ENCODE peak calls at places on chromosomes 4 and X, in seven cellular contexts. One of them, this sample, is unnamed.

GRCh38 chrX:15511563-15511962 is 11.0 kb downstream of the BMX start:
- DNase-seq in NCI-H748 treated with DMSO at 0.1 percent for 48 hours: no peak
- DNase-seq in iPS DF 19.7: no peak
- DNase-seq in amniotic stem cell: no peak
- DNase-seq in stimulated activated CD8-positive, alpha-beta memory T cell treated with anti-CD3 and anti-CD28 coated beads, Interleukin-12 subunit alpha, Interleukin-12 subunit beta, amount 100 ng/mL, for 4 hours: no peak
- DNase-seq in mesothelial cell of epicardium: no peak
- DNase-seq in head of caudate nucleus: peak
- DNase-seq in this sample: no peak

GRCh38 chr4:37760840-37761239 is 65.6 kb upstream of the PGM2 start:
- DNase-seq in iPS DF 19.7: no peak
- DNase-seq in NCI-H748 treated with DMSO at 0.1 percent for 48 hours: no peak
- DNase-seq in head of caudate nucleus: no peak
- DNase-seq in stimulated activated CD8-positive, alpha-beta memory T cell treated with anti-CD3 and anti-CD28 coated beads, Interleukin-12 subunit alpha, Interleukin-12 subunit beta, amount 100 ng/mL, for 4 hours: no peak
- DNase-seq in mesothelial cell of epicardium: no peak
- DNase-seq in amniotic stem cell: no peak
- DNase-seq in this sample: no peak

GRCh38 chrX:49876750-49877149 is 2.5 kb upstream of the USP27X start:
- DNase-seq in mesothelial cell of epicardium: no peak
- DNase-seq in head of caudate nucleus: peak
- DNase-seq in stimulated activated CD8-positive, alpha-beta memory T cell treated with anti-CD3 and anti-CD28 coated beads, Interleukin-12 subunit alpha, Interleukin-12 subunit beta, amount 100 ng/mL, for 4 hours: no peak
- DNase-seq in iPS DF 19.7: no peak
- DNase-seq in amniotic stem cell: peak
- DNase-seq in NCI-H748 treated with DMSO at 0.1 percent for 48 hours: peak
- DNase-seq in this sample: no peak

GRCh38 chrX:124435616-124436015 is 89.3 kb downstream of the SH2D1A start:
- DNase-seq in stimulated activated CD8-positive, alpha-beta memory T cell treated with anti-CD3 and anti-CD28 coated beads, Interleukin-12 subunit alpha, Interleukin-12 subunit beta, amount 100 ng/mL, for 4 hours: no peak
- DNase-seq in head of caudate nucleus: no peak
- DNase-seq in mesothelial cell of epicardium: no peak
- DNase-seq in iPS DF 19.7: no peak
- DNase-seq in amniotic stem cell: no peak
- DNase-seq in NCI-H748 treated with DMSO at 0.1 percent for 48 hours: no peak
- DNase-seq in this sample: peak

GRCh38 chrX:34341258-34341657 is 209.1 kb upstream of the FAM47A start:
- DNase-seq in iPS DF 19.7: no peak
- DNase-seq in stimulated activated CD8-positive, alpha-beta memory T cell treated with anti-CD3 and anti-CD28 coated beads, Interleukin-12 subunit alpha, Interleukin-12 subunit beta, amount 100 ng/mL, for 4 hours: no peak
- DNase-seq in head of caudate nucleus: no peak
- DNase-seq in amniotic stem cell: no peak
- DNase-seq in NCI-H748 treated with DMSO at 0.1 percent for 48 hours: peak
- DNase-seq in mesothelial cell of epicardium: no peak
- DNase-seq in this sample: no peak

GRCh38 chr4:83387922-83388676 is 53.5 kb upstream of the HPSE start:
- DNase-seq in NCI-H748 treated with DMSO at 0.1 percent for 48 hours: no peak
- DNase-seq in head of caudate nucleus: no peak
- DNase-seq in iPS DF 19.7: no peak
- DNase-seq in stimulated activated CD8-positive, alpha-beta memory T cell treated with anti-CD3 and anti-CD28 coated beads, Interleukin-12 subunit alpha, Interleukin-12 subunit beta, amount 100 ng/mL, for 4 hours: no peak
- DNase-seq in mesothelial cell of epicardium: no peak
- DNase-seq in amniotic stem cell: no peak
- DNase-seq in this sample: no peak

GRCh38 chr4:145909331-145909730 is 29.3 kb downstream of the ZNF827 start:
- DNase-seq in stimulated activated CD8-positive, alpha-beta memory T cell treated with anti-CD3 and anti-CD28 coated beads, Interleukin-12 subunit alpha, Interleukin-12 subunit beta, amount 100 ng/mL, for 4 hours: no peak
- DNase-seq in head of caudate nucleus: peak
- DNase-seq in amniotic stem cell: no peak
- DNase-seq in iPS DF 19.7: peak
- DNase-seq in mesothelial cell of epicardium: no peak
- DNase-seq in NCI-H748 treated with DMSO at 0.1 percent for 48 hours: no peak
- DNase-seq in this sample: peak

GRCh38 chr4:166274136-166274761 is 401.2 kb downstream of the TLL1 start:
- DNase-seq in mesothelial cell of epicardium: no peak
- DNase-seq in iPS DF 19.7: no peak
- DNase-seq in NCI-H748 treated with DMSO at 0.1 percent for 48 hours: no peak
- DNase-seq in head of caudate nucleus: no peak
- DNase-seq in amniotic stem cell: no peak
- DNase-seq in stimulated activated CD8-positive, alpha-beta memory T cell treated with anti-CD3 and anti-CD28 coated beads, Interleukin-12 subunit alpha, Interleukin-12 subunit beta, amount 100 ng/mL, for 4 hours: no peak
- DNase-seq in this sample: no peak

GRCh38 chr4:74934016-74934821 is 1.3 kb downstream of the PARM1 start:
- DNase-seq in head of caudate nucleus: peak
- DNase-seq in iPS DF 19.7: no peak
- DNase-seq in amniotic stem cell: no peak
- DNase-seq in stimulated activated CD8-positive, alpha-beta memory T cell treated with anti-CD3 and anti-CD28 coated beads, Interleukin-12 subunit alpha, Interleukin-12 subunit beta, amount 100 ng/mL, for 4 hours: no peak
- DNase-seq in NCI-H748 treated with DMSO at 0.1 percent for 48 hours: peak
- DNase-seq in mesothelial cell of epicardium: no peak
- DNase-seq in this sample: peak

GRCh38 chr4:79181190-79181589 is 144.7 kb downstream of the NAA11 start:
- DNase-seq in NCI-H748 treated with DMSO at 0.1 percent for 48 hours: no peak
- DNase-seq in head of caudate nucleus: no peak
- DNase-seq in amniotic stem cell: no peak
- DNase-seq in mesothelial cell of epicardium: no peak
- DNase-seq in stimulated activated CD8-positive, alpha-beta memory T cell treated with anti-CD3 and anti-CD28 coated beads, Interleukin-12 subunit alpha, Interleukin-12 subunit beta, amount 100 ng/mL, for 4 hours: no peak
- DNase-seq in iPS DF 19.7: no peak
- DNase-seq in this sample: no peak

GRCh38 chrX:70476934-70477733 is 32.5 kb downstream of the DLG3 start:
- DNase-seq in head of caudate nucleus: no peak
- DNase-seq in stimulated activated CD8-positive, alpha-beta memory T cell treated with anti-CD3 and anti-CD28 coated beads, Interleukin-12 subunit alpha, Interleukin-12 subunit beta, amount 100 ng/mL, for 4 hours: no peak
- DNase-seq in amniotic stem cell: peak
- DNase-seq in NCI-H748 treated with DMSO at 0.1 percent for 48 hours: peak
- DNase-seq in iPS DF 19.7: no peak
- DNase-seq in mesothelial cell of epicardium: no peak
- DNase-seq in this sample: peak

GRCh38 chr4:5341151-5341925 is 290.1 kb downstream of the STK32B start:
- DNase-seq in mesothelial cell of epicardium: no peak
- DNase-seq in iPS DF 19.7: no peak
- DNase-seq in amniotic stem cell: no peak
- DNase-seq in head of caudate nucleus: no peak
- DNase-seq in NCI-H748 treated with DMSO at 0.1 percent for 48 hours: no peak
- DNase-seq in stimulated activated CD8-positive, alpha-beta memory T cell treated with anti-CD3 and anti-CD28 coated beads, Interleukin-12 subunit alpha, Interleukin-12 subunit beta, amount 100 ng/mL, for 4 hours: no peak
- DNase-seq in this sample: no peak

GRCh38 chr4:168744021-168744420 is 247.2 kb downstream of the PALLD start:
- DNase-seq in head of caudate nucleus: no peak
- DNase-seq in iPS DF 19.7: no peak
- DNase-seq in NCI-H748 treated with DMSO at 0.1 percent for 48 hours: no peak
- DNase-seq in amniotic stem cell: no peak
- DNase-seq in mesothelial cell of epicardium: no peak
- DNase-seq in stimulated activated CD8-positive, alpha-beta memory T cell treated with anti-CD3 and anti-CD28 coated beads, Interleukin-12 subunit alpha, Interleukin-12 subunit beta, amount 100 ng/mL, for 4 hours: no peak
- DNase-seq in this sample: no peak

GRCh38 chr4:143555676-143556075 is 42.2 kb downstream of the SMARCA5 start:
- DNase-seq in NCI-H748 treated with DMSO at 0.1 percent for 48 hours: no peak
- DNase-seq in stimulated activated CD8-positive, alpha-beta memory T cell treated with anti-CD3 and anti-CD28 coated beads, Interleukin-12 subunit alpha, Interleukin-12 subunit beta, amount 100 ng/mL, for 4 hours: no peak
- DNase-seq in head of caudate nucleus: no peak
- DNase-seq in amniotic stem cell: no peak
- DNase-seq in iPS DF 19.7: no peak
- DNase-seq in mesothelial cell of epicardium: no peak
- DNase-seq in this sample: no peak

GRCh38 chr4:57068237-57068981 is 41.8 kb downstream of the IGFBP7 start:
- DNase-seq in stimulated activated CD8-positive, alpha-beta memory T cell treated with anti-CD3 and anti-CD28 coated beads, Interleukin-12 subunit alpha, Interleukin-12 subunit beta, amount 100 ng/mL, for 4 hours: no peak
- DNase-seq in NCI-H748 treated with DMSO at 0.1 percent for 48 hours: no peak
- DNase-seq in iPS DF 19.7: no peak
- DNase-seq in head of caudate nucleus: no peak
- DNase-seq in mesothelial cell of epicardium: no peak
- DNase-seq in amniotic stem cell: no peak
- DNase-seq in this sample: no peak

GRCh38 chr4:73693816-73694215 is 46.6 kb upstream of the CXCL8 start:
- DNase-seq in iPS DF 19.7: no peak
- DNase-seq in amniotic stem cell: no peak
- DNase-seq in NCI-H748 treated with DMSO at 0.1 percent for 48 hours: no peak
- DNase-seq in stimulated activated CD8-positive, alpha-beta memory T cell treated with anti-CD3 and anti-CD28 coated beads, Interleukin-12 subunit alpha, Interleukin-12 subunit beta, amount 100 ng/mL, for 4 hours: no peak
- DNase-seq in head of caudate nucleus: no peak
- DNase-seq in mesothelial cell of epicardium: no peak
- DNase-seq in this sample: no peak

GRCh38 chrX:21837056-21837455 is 2.4 kb upstream of the MBTPS2 start:
- DNase-seq in mesothelial cell of epicardium: no peak
- DNase-seq in amniotic stem cell: no peak
- DNase-seq in stimulated activated CD8-positive, alpha-beta memory T cell treated with anti-CD3 and anti-CD28 coated beads, Interleukin-12 subunit alpha, Interleukin-12 subunit beta, amount 100 ng/mL, for 4 hours: no peak
- DNase-seq in iPS DF 19.7: no peak
- DNase-seq in head of caudate nucleus: peak
- DNase-seq in NCI-H748 treated with DMSO at 0.1 percent for 48 hours: no peak
- DNase-seq in this sample: no peak

GRCh38 chr4:83993774-83994173 is 457.9 kb downstream of the GPAT3 start:
- DNase-seq in NCI-H748 treated with DMSO at 0.1 percent for 48 hours: no peak
- DNase-seq in amniotic stem cell: no peak
- DNase-seq in mesothelial cell of epicardium: no peak
- DNase-seq in stimulated activated CD8-positive, alpha-beta memory T cell treated with anti-CD3 and anti-CD28 coated beads, Interleukin-12 subunit alpha, Interleukin-12 subunit beta, amount 100 ng/mL, for 4 hours: no peak
- DNase-seq in iPS DF 19.7: no peak
- DNase-seq in head of caudate nucleus: no peak
- DNase-seq in this sample: no peak

GRCh38 chr4:48081196-48081595 is 52.9 kb downstream of the TXK start:
- DNase-seq in NCI-H748 treated with DMSO at 0.1 percent for 48 hours: no peak
- DNase-seq in stimulated activated CD8-positive, alpha-beta memory T cell treated with anti-CD3 and anti-CD28 coated beads, Interleukin-12 subunit alpha, Interleukin-12 subunit beta, amount 100 ng/mL, for 4 hours: no peak
- DNase-seq in mesothelial cell of epicardium: no peak
- DNase-seq in amniotic stem cell: no peak
- DNase-seq in head of caudate nucleus: no peak
- DNase-seq in iPS DF 19.7: no peak
- DNase-seq in this sample: no peak

GRCh38 chr4:17550549-17550948 is 26.4 kb upstream of the LAP3 start:
- DNase-seq in amniotic stem cell: no peak
- DNase-seq in NCI-H748 treated with DMSO at 0.1 percent for 48 hours: no peak
- DNase-seq in mesothelial cell of epicardium: no peak
- DNase-seq in head of caudate nucleus: no peak
- DNase-seq in stimulated activated CD8-positive, alpha-beta memory T cell treated with anti-CD3 and anti-CD28 coated beads, Interleukin-12 subunit alpha, Interleukin-12 subunit beta, amount 100 ng/mL, for 4 hours: no peak
- DNase-seq in iPS DF 19.7: no peak
- DNase-seq in this sample: no peak

GRCh38 chr4:4456816-4457578 is 70.1 kb downstream of the NSG1 start:
- DNase-seq in head of caudate nucleus: no peak
- DNase-seq in stimulated activated CD8-positive, alpha-beta memory T cell treated with anti-CD3 and anti-CD28 coated beads, Interleukin-12 subunit alpha, Interleukin-12 subunit beta, amount 100 ng/mL, for 4 hours: no peak
- DNase-seq in mesothelial cell of epicardium: no peak
- DNase-seq in iPS DF 19.7: no peak
- DNase-seq in amniotic stem cell: no peak
- DNase-seq in NCI-H748 treated with DMSO at 0.1 percent for 48 hours: no peak
- DNase-seq in this sample: no peak

GRCh38 chr4:122765702-122766352 is 33.3 kb downstream of the BBS12 start:
- DNase-seq in head of caudate nucleus: no peak
- DNase-seq in mesothelial cell of epicardium: no peak
- DNase-seq in stimulated activated CD8-positive, alpha-beta memory T cell treated with anti-CD3 and anti-CD28 coated beads, Interleukin-12 subunit alpha, Interleukin-12 subunit beta, amount 100 ng/mL, for 4 hours: no peak
- DNase-seq in NCI-H748 treated with DMSO at 0.1 percent for 48 hours: no peak
- DNase-seq in iPS DF 19.7: no peak
- DNase-seq in amniotic stem cell: peak
- DNase-seq in this sample: no peak

GRCh38 chr4:156888762-156889161 is 82.8 kb downstream of the PDGFC start:
- DNase-seq in stimulated activated CD8-positive, alpha-beta memory T cell treated with anti-CD3 and anti-CD28 coated beads, Interleukin-12 subunit alpha, Interleukin-12 subunit beta, amount 100 ng/mL, for 4 hours: no peak
- DNase-seq in mesothelial cell of epicardium: no peak
- DNase-seq in amniotic stem cell: no peak
- DNase-seq in iPS DF 19.7: no peak
- DNase-seq in NCI-H748 treated with DMSO at 0.1 percent for 48 hours: no peak
- DNase-seq in head of caudate nucleus: no peak
- DNase-seq in this sample: no peak

GRCh38 chrX:1899841-1900240 is 285.0 kb downstream of the ASMT start:
- DNase-seq in stimulated activated CD8-positive, alpha-beta memory T cell treated with anti-CD3 and anti-CD28 coated beads, Interleukin-12 subunit alpha, Interleukin-12 subunit beta, amount 100 ng/mL, for 4 hours: no peak
- DNase-seq in NCI-H748 treated with DMSO at 0.1 percent for 48 hours: no peak
- DNase-seq in mesothelial cell of epicardium: no peak
- DNase-seq in amniotic stem cell: no peak
- DNase-seq in iPS DF 19.7: no peak
- DNase-seq in head of caudate nucleus: no peak
- DNase-seq in this sample: no peak

GRCh38 chr4:2275546-2276251 is 13.8 kb upstream of the MXD4 start:
- DNase-seq in head of caudate nucleus: no peak
- DNase-seq in amniotic stem cell: no peak
- DNase-seq in iPS DF 19.7: no peak
- DNase-seq in NCI-H748 treated with DMSO at 0.1 percent for 48 hours: no peak
- DNase-seq in mesothelial cell of epicardium: no peak
- DNase-seq in stimulated activated CD8-positive, alpha-beta memory T cell treated with anti-CD3 and anti-CD28 coated beads, Interleukin-12 subunit alpha, Interleukin-12 subunit beta, amount 100 ng/mL, for 4 hours: no peak
- DNase-seq in this sample: no peak

GRCh38 chrX:150683536-150684146 is 9.6 kb upstream of the MTMR1 start:
- DNase-seq in NCI-H748 treated with DMSO at 0.1 percent for 48 hours: peak
- DNase-seq in mesothelial cell of epicardium: no peak
- DNase-seq in head of caudate nucleus: no peak
- DNase-seq in iPS DF 19.7: no peak
- DNase-seq in amniotic stem cell: no peak
- DNase-seq in stimulated activated CD8-positive, alpha-beta memory T cell treated with anti-CD3 and anti-CD28 coated beads, Interleukin-12 subunit alpha, Interleukin-12 subunit beta, amount 100 ng/mL, for 4 hours: no peak
- DNase-seq in this sample: no peak

GRCh38 chrX:143580266-143580665 is 55.6 kb downstream of the SLITRK4 start:
- DNase-seq in NCI-H748 treated with DMSO at 0.1 percent for 48 hours: no peak
- DNase-seq in iPS DF 19.7: no peak
- DNase-seq in stimulated activated CD8-positive, alpha-beta memory T cell treated with anti-CD3 and anti-CD28 coated beads, Interleukin-12 subunit alpha, Interleukin-12 subunit beta, amount 100 ng/mL, for 4 hours: no peak
- DNase-seq in amniotic stem cell: no peak
- DNase-seq in mesothelial cell of epicardium: no peak
- DNase-seq in head of caudate nucleus: no peak
- DNase-seq in this sample: no peak

GRCh38 chr4:176437756-176438155 is 118.0 kb downstream of the SPCS3 start:
- DNase-seq in head of caudate nucleus: no peak
- DNase-seq in NCI-H748 treated with DMSO at 0.1 percent for 48 hours: no peak
- DNase-seq in amniotic stem cell: no peak
- DNase-seq in mesothelial cell of epicardium: no peak
- DNase-seq in iPS DF 19.7: no peak
- DNase-seq in stimulated activated CD8-positive, alpha-beta memory T cell treated with anti-CD3 and anti-CD28 coated beads, Interleukin-12 subunit alpha, Interleukin-12 subunit beta, amount 100 ng/mL, for 4 hours: no peak
- DNase-seq in this sample: no peak

GRCh38 chrX:107429090-107429489 is 20.4 kb upstream of the FRMPD3 start:
- DNase-seq in NCI-H748 treated with DMSO at 0.1 percent for 48 hours: peak
- DNase-seq in iPS DF 19.7: no peak
- DNase-seq in head of caudate nucleus: no peak
- DNase-seq in amniotic stem cell: no peak
- DNase-seq in mesothelial cell of epicardium: no peak
- DNase-seq in stimulated activated CD8-positive, alpha-beta memory T cell treated with anti-CD3 and anti-CD28 coated beads, Interleukin-12 subunit alpha, Interleukin-12 subunit beta, amount 100 ng/mL, for 4 hours: no peak
- DNase-seq in this sample: no peak

GRCh38 chrX:41475611-41476241 is 28.6 kb downstream of the NYX start:
- DNase-seq in iPS DF 19.7: peak
- DNase-seq in NCI-H748 treated with DMSO at 0.1 percent for 48 hours: peak
- DNase-seq in head of caudate nucleus: no peak
- DNase-seq in amniotic stem cell: no peak
- DNase-seq in stimulated activated CD8-positive, alpha-beta memory T cell treated with anti-CD3 and anti-CD28 coated beads, Interleukin-12 subunit alpha, Interleukin-12 subunit beta, amount 100 ng/mL, for 4 hours: no peak
- DNase-seq in mesothelial cell of epicardium: no peak
- DNase-seq in this sample: no peak

GRCh38 chrX:6151971-6152370 is 76.7 kb downstream of the NLGN4X start:
- DNase-seq in stimulated activated CD8-positive, alpha-beta memory T cell treated with anti-CD3 and anti-CD28 coated beads, Interleukin-12 subunit alpha, Interleukin-12 subunit beta, amount 100 ng/mL, for 4 hours: no peak
- DNase-seq in mesothelial cell of epicardium: no peak
- DNase-seq in head of caudate nucleus: no peak
- DNase-seq in NCI-H748 treated with DMSO at 0.1 percent for 48 hours: no peak
- DNase-seq in iPS DF 19.7: no peak
- DNase-seq in amniotic stem cell: no peak
- DNase-seq in this sample: no peak

GRCh38 chr4:122552898-122553297 is 68.0 kb downstream of the IL21 start:
- DNase-seq in head of caudate nucleus: no peak
- DNase-seq in iPS DF 19.7: no peak
- DNase-seq in NCI-H748 treated with DMSO at 0.1 percent for 48 hours: no peak
- DNase-seq in mesothelial cell of epicardium: no peak
- DNase-seq in amniotic stem cell: no peak
- DNase-seq in stimulated activated CD8-positive, alpha-beta memory T cell treated with anti-CD3 and anti-CD28 coated beads, Interleukin-12 subunit alpha, Interleukin-12 subunit beta, amount 100 ng/mL, for 4 hours: no peak
- DNase-seq in this sample: no peak

GRCh38 chrX:63784902-63785692 is at the start of gene ARHGEF9:
- DNase-seq in amniotic stem cell: no peak
- DNase-seq in stimulated activated CD8-positive, alpha-beta memory T cell treated with anti-CD3 and anti-CD28 coated beads, Interleukin-12 subunit alpha, Interleukin-12 subunit beta, amount 100 ng/mL, for 4 hours: no peak
- DNase-seq in iPS DF 19.7: peak
- DNase-seq in mesothelial cell of epicardium: peak
- DNase-seq in NCI-H748 treated with DMSO at 0.1 percent for 48 hours: no peak
- DNase-seq in head of caudate nucleus: peak
- DNase-seq in this sample: no peak

GRCh38 chr4:67198757-67199156 is 346.5 kb downstream of the CENPC start:
- DNase-seq in stimulated activated CD8-positive, alpha-beta memory T cell treated with anti-CD3 and anti-CD28 coated beads, Interleukin-12 subunit alpha, Interleukin-12 subunit beta, amount 100 ng/mL, for 4 hours: no peak
- DNase-seq in head of caudate nucleus: no peak
- DNase-seq in mesothelial cell of epicardium: no peak
- DNase-seq in iPS DF 19.7: peak
- DNase-seq in amniotic stem cell: peak
- DNase-seq in NCI-H748 treated with DMSO at 0.1 percent for 48 hours: no peak
- DNase-seq in this sample: peak

GRCh38 chr4:40316333-40316781 is 18.8 kb upstream of the CHRNA9 start:
- DNase-seq in NCI-H748 treated with DMSO at 0.1 percent for 48 hours: no peak
- DNase-seq in amniotic stem cell: no peak
- DNase-seq in head of caudate nucleus: peak
- DNase-seq in stimulated activated CD8-positive, alpha-beta memory T cell treated with anti-CD3 and anti-CD28 coated beads, Interleukin-12 subunit alpha, Interleukin-12 subunit beta, amount 100 ng/mL, for 4 hours: no peak
- DNase-seq in iPS DF 19.7: no peak
- DNase-seq in mesothelial cell of epicardium: no peak
- DNase-seq in this sample: no peak

This sample was measured in DMS153.